ENCODE peak calls at places on chromosome 18, in eight cellular contexts. G is cardiac fibroblast, P is GM12865, S is A549, U is SK-N-SH, V is Panc1, F is K562, R is endothelial cell. H is an unnamed sample.

GRCh38 chr18:8721094-8721669 is 15.8 kb downstream of the MTCL1 start:
- DNase-seq in U (no peak), S (no peak), R (no peak), P (no peak), V (no peak), G (no peak), F (no peak), H (no peak)

GRCh38 chr18:79848579-79849327 is 51.0 kb downstream of the KCNG2 start:
- DNase-seq in V (no peak), G (no peak), P (no peak), R (no peak), U (peak; percentile 45), S (no peak), F (no peak), H (no peak)

GRCh38 chr18:35376742-35377695 is at the start of gene ZNF396:
- DNase-seq in F (peak; percentile 90), S (peak; percentile 71), V (peak; percentile 7), G (peak; percentile 65), U (peak; percentile 89), R (peak; percentile 77), P (peak; percentile 74), H (peak; percentile 64)

GRCh38 chr18:49685231-49685942 is 123.5 kb downstream of the LIPG start:
- DNase-seq in P (no peak), G (peak; percentile 70), S (no peak), U (no peak), F (no peak), V (no peak), R (no peak), H (no peak)

GRCh38 chr18:59218018-59218417 is 1.9 kb upstream of the GRP start:
- DNase-seq in R (no peak), U (no peak), G (no peak), P (no peak), V (no peak), F (no peak), S (no peak), H (no peak)

GRCh38 chr18:67217551-67218166 is 298.9 kb downstream of the DSEL start:
- DNase-seq in F (peak; percentile 44), R (peak; percentile 59), S (peak; percentile 44), U (peak; percentile 58), G (peak; percentile 82), V (peak; percentile 35), P (peak; percentile 63), H (peak; percentile 41)

GRCh38 chr18:79442508-79443221 is 46.9 kb downstream of the NFATC1 start:
- DNase-seq in R (no peak), F (no peak), S (no peak), V (no peak), P (no peak), U (no peak), G (peak; percentile 77), H (no peak)

GRCh38 chr18:60499675-60500074 is 127.1 kb upstream of the MC4R start:
- DNase-seq in G (no peak), U (no peak), S (no peak), F (no peak), R (no peak), V (no peak), P (no peak), H (no peak)

GRCh38 chr18:24078391-24078790 is 60.5 kb upstream of the CABYR start:
- DNase-seq in S (no peak), G (no peak), F (no peak), R (no peak), P (no peak), V (no peak), U (no peak), H (no peak)

GRCh38 chr18:45548614-45549013 is 66.7 kb upstream of the SLC14A2 start:
- DNase-seq in U (no peak), F (no peak), V (no peak), G (no peak), R (no peak), S (no peak), P (no peak), H (no peak)

GRCh38 chr18:33916200-33916599 is 308.5 kb downstream of the NOL4 start:
- DNase-seq in S (no peak), V (no peak), U (no peak), R (no peak), P (peak; percentile 10), F (no peak), G (no peak), H (no peak)
- TF ChIP-seq CTCF in S (no peak), V (no peak), U (no peak), R (no peak), P (peak; percentile 2), F (no peak), G (no peak), H (peak; percentile 18)

DNA sequence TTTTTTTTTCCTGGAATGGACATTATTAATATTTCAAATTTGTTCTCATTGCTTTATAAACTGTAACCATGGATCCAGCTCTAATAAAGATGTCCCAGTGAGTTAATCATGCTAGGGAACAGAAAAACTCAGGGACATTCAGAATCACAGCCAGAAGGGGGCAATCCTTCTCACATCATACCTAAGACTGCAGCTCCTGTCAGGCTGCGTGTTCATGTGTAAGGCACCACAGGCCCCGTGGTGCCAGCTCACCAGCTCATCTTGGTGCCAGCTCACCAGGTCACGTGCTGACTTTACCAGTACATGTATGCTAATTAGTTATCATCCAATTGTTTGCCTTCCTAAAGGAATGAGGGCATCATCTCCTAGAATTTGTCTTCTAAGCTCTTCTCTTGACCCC is 84.7 kb upstream of the NEDD4L start:
- DNase-seq in P (peak; percentile 59), S (peak; percentile 80), R (peak; percentile 32), U (peak; percentile 49), V (peak; percentile 45), F (peak; percentile 50), G (peak; percentile 59), H (no peak)
- TF ChIP-seq CTCF in P (peak; percentile 38), S (peak; percentile 56), R (peak; percentile 19), U (peak; percentile 52), V (peak; percentile 37), F (peak; percentile 56), G (peak; percentile 48), H (peak; percentile 55)

DNA sequence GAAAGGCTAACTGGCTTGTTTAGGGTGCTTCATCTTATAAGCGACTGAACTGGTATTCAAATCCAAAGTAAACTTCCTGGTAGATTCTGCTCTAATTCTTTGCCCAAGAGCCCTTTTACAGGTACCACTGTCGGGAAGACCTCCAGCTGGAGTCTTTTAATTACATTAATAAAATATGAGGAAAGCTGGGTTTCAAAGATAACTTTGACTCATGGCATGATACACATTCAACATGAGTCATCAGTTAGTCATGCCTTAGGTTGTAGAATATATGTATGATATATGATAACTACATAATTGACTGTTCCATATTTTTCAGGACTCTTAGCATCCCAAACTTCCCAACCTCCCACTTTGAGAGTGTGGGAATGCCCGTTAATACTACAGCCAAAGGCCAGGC is 32.3 kb downstream of the ZCCHC2 start:
- DNase-seq in R (no peak), V (peak; percentile 25), F (peak; percentile 36), U (no peak), P (no peak), G (peak; percentile 1), S (no peak), H (no peak)
- TF ChIP-seq CTCF in R (no peak), V (no peak), F (no peak), U (no peak), P (no peak), G (no peak), S (no peak), H (no peak)

GRCh38 chr18:28438381-28438780 is 261.5 kb upstream of the CDH2 start:
- DNase-seq in P (no peak), S (no peak), G (no peak), U (no peak), R (no peak), F (no peak), V (no peak), H (no peak)

DNA sequence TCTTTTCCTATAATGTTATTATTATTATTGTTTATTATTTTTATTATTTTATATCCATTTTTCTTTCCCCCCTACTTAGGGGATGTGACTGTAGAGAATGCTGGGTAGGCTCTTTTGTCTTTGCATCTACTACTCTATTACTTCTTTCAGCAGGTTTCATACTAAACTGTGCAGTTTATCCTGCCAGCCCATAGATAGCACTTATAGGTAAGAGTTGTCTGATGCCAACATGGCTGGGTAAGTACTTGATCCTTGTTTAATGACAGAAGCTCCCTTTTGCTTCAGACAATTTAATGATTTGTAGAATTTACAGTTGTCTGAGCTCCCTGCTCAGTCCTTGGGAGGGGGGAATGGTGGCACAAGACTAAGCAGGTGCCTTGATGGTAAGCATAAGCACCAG is 262.9 kb upstream of the CDH2 start:
- DNase-seq in F (no peak), V (no peak), P (peak; percentile 18), G (peak; percentile 69), S (peak; percentile 0), R (no peak), U (no peak), H (no peak)
- TF ChIP-seq CTCF in F (no peak), V (no peak), P (peak; percentile 16), G (no peak), S (no peak), R (no peak), U (peak; percentile 44), H (no peak)

DNA sequence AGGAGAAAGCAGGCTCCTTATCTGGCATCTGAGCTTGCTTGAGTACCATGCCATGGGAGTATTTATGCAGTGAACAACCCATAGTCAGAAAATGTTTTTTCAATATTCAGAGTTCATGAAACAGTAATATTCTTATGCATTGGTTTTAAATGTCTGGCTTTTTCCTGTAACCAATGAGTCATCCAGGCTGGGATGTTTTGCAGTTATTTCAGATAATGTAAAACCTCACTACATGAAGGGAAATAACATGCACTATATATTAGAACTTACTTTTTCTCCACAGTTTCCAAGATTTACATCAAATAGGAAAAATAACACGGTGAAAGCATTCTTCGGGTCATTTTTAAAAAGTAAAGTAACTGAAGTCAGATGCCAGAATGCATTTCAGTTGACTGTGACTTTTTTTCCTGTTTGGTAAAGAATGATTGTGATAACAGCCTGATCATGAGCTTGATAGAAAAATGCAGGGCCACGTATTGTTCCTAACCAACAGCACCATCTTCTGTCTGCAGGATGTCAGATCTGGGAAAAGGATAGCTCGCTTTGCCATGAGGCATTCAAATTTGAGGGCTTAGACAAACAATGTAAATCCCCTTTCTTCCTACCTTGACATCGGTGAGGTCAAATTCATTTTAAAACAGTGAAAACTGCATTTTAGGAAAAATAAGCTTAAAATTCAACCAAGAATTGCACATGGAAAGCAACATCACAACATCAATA is 152.8 kb downstream of the DSC3 start:
- DNase-seq in F (peak; percentile 60), G (peak; percentile 6), R (peak; percentile 33), S (peak; percentile 27), V (peak; percentile 8), U (peak; percentile 3), P (peak; percentile 1), H (no peak)
- TF ChIP-seq CTCF in F (peak; percentile 62), G (peak; percentile 3), R (peak; percentile 24), S (no peak), V (peak; percentile 21), U (peak; percentile 49), P (peak; percentile 19), H (peak; percentile 54)